ENCODE peak calls at places on chromosomes 13 and 19, in ten cellular contexts. One of them, this sample, is unnamed. For H3K4me1, the result is how much of the 10 kb centered on the place peaks cover.

GRCh38 chr19:45972081-45972943 is 1.4 kb downstream of the NOVA2 start:
- DNase-seq in lung: no peak
- DNase-seq in colonic mucosa: no peak
- DNase-seq in heart left ventricle: peak
- DNase-seq in cardiac muscle cell: no peak
- DNase-seq in spleen: no peak
- DNase-seq in endodermal cell: peak
- DNase-seq in testis: no peak
- DNase-seq in tibial nerve: peak
- DNase-seq in upper lobe of right lung: no peak
- DNase-seq in this sample: no peak

GRCh38 chr19:33737704-33738103 is 59.0 kb upstream of the KCTD15 start:
- DNase-seq in spleen: no peak
- DNase-seq in cardiac muscle cell: no peak
- DNase-seq in testis: no peak
- DNase-seq in endodermal cell: no peak
- DNase-seq in heart left ventricle: no peak
- DNase-seq in tibial nerve: no peak
- DNase-seq in upper lobe of right lung: no peak
- DNase-seq in lung: no peak
- DNase-seq in colonic mucosa: no peak
- DNase-seq in this sample: no peak

GRCh38 chr13:92739306-92739818 is 487.2 kb upstream of the GPC6 start:
- DNase-seq in lung: no peak
- DNase-seq in testis: no peak
- DNase-seq in cardiac muscle cell: no peak
- DNase-seq in colonic mucosa: no peak
- DNase-seq in spleen: no peak
- DNase-seq in heart left ventricle: no peak
- DNase-seq in endodermal cell: no peak
- DNase-seq in tibial nerve: no peak
- DNase-seq in upper lobe of right lung: no peak
- DNase-seq in this sample: no peak

GRCh38 chr13:112464720-112465119 is 88.6 kb downstream of the SPACA7 start:
- DNase-seq in spleen: peak
- DNase-seq in lung: no peak
- DNase-seq in endodermal cell: no peak
- DNase-seq in upper lobe of right lung: peak
- DNase-seq in cardiac muscle cell: no peak
- DNase-seq in colonic mucosa: no peak
- DNase-seq in heart left ventricle: no peak
- DNase-seq in testis: no peak
- DNase-seq in tibial nerve: no peak
- DNase-seq in this sample: no peak

GRCh38 chr13:32228330-32229041 is 86.7 kb downstream of the ZAR1L start:
- DNase-seq in tibial nerve: no peak
- DNase-seq in heart left ventricle: no peak
- DNase-seq in spleen: no peak
- DNase-seq in colonic mucosa: no peak
- DNase-seq in upper lobe of right lung: no peak
- DNase-seq in cardiac muscle cell: no peak
- DNase-seq in testis: no peak
- DNase-seq in lung: no peak
- DNase-seq in endodermal cell: no peak
- DNase-seq in this sample: no peak

GRCh38 chr13:111639994-111640393 is 319.6 kb downstream of the TEX29 start:
- DNase-seq in colonic mucosa: no peak
- DNase-seq in upper lobe of right lung: no peak
- DNase-seq in endodermal cell: peak
- DNase-seq in testis: no peak
- DNase-seq in tibial nerve: no peak
- DNase-seq in heart left ventricle: no peak
- DNase-seq in spleen: no peak
- DNase-seq in cardiac muscle cell: no peak
- DNase-seq in lung: no peak
- DNase-seq in this sample: no peak

GRCh38 chr19:47523473-47523872 is 8.6 kb upstream of the NAPA start:
- DNase-seq in upper lobe of right lung: no peak
- DNase-seq in endodermal cell: no peak
- DNase-seq in tibial nerve: no peak
- DNase-seq in heart left ventricle: no peak
- DNase-seq in spleen: no peak
- DNase-seq in testis: no peak
- DNase-seq in lung: no peak
- DNase-seq in colonic mucosa: peak
- DNase-seq in cardiac muscle cell: no peak
- DNase-seq in this sample: peak

GRCh38 chr19:45847661-45848060 is 15.3 kb downstream of the SYMPK start:
- DNase-seq in tibial nerve: no peak
- DNase-seq in colonic mucosa: no peak
- DNase-seq in spleen: peak
- DNase-seq in upper lobe of right lung: no peak
- DNase-seq in cardiac muscle cell: no peak
- DNase-seq in lung: no peak
- DNase-seq in testis: no peak
- DNase-seq in endodermal cell: peak
- DNase-seq in heart left ventricle: no peak
- DNase-seq in this sample: no peak

GRCh38 chr13:40194204-40194806 is 472.1 kb downstream of the FOXO1 start:
- DNase-seq in colonic mucosa: no peak
- DNase-seq in lung: no peak
- DNase-seq in testis: no peak
- DNase-seq in upper lobe of right lung: no peak
- DNase-seq in spleen: no peak
- DNase-seq in heart left ventricle: peak
- DNase-seq in tibial nerve: no peak
- DNase-seq in endodermal cell: no peak
- DNase-seq in cardiac muscle cell: no peak
- DNase-seq in this sample: no peak

GRCh38 chr13:73972503-73972902 is 161.7 kb downstream of the KLF12 start:
- DNase-seq in testis: no peak
- DNase-seq in upper lobe of right lung: no peak
- DNase-seq in lung: no peak
- DNase-seq in cardiac muscle cell: no peak
- DNase-seq in colonic mucosa: no peak
- DNase-seq in heart left ventricle: no peak
- DNase-seq in endodermal cell: no peak
- DNase-seq in spleen: no peak
- DNase-seq in tibial nerve: no peak
- DNase-seq in this sample: no peak

GRCh38 chr13:23544668-23545067 is 25.5 kb upstream of the TNFRSF19 start:
- DNase-seq in tibial nerve: no peak
- DNase-seq in upper lobe of right lung: no peak
- DNase-seq in heart left ventricle: no peak
- DNase-seq in colonic mucosa: no peak
- DNase-seq in endodermal cell: no peak
- DNase-seq in lung: no peak
- DNase-seq in cardiac muscle cell: no peak
- DNase-seq in spleen: no peak
- DNase-seq in testis: no peak
- DNase-seq in this sample: no peak

GRCh38 chr13:112968380-112968909 is 569 bp upstream of the MCF2L start:
- DNase-seq in cardiac muscle cell: peak
- DNase-seq in lung: peak
- DNase-seq in spleen: peak
- DNase-seq in tibial nerve: no peak
- DNase-seq in testis: peak
- DNase-seq in endodermal cell: peak
- DNase-seq in colonic mucosa: peak
- DNase-seq in upper lobe of right lung: peak
- DNase-seq in heart left ventricle: no peak
- DNase-seq in this sample: peak

GRCh38 chr19:11963566-11964355 is 1.1 kb upstream of the ZNF763 start:
- DNase-seq in tibial nerve: peak
- DNase-seq in cardiac muscle cell: peak
- DNase-seq in testis: peak
- DNase-seq in heart left ventricle: peak
- DNase-seq in lung: peak
- DNase-seq in spleen: peak
- DNase-seq in upper lobe of right lung: peak
- DNase-seq in colonic mucosa: peak
- DNase-seq in endodermal cell: peak
- DNase-seq in this sample: peak

GRCh38 chr13:90719452-90719851 is 628.0 kb upstream of the MIR17HG start:
- DNase-seq in cardiac muscle cell: no peak
- DNase-seq in testis: no peak
- DNase-seq in upper lobe of right lung: no peak
- DNase-seq in tibial nerve: no peak
- DNase-seq in spleen: no peak
- DNase-seq in heart left ventricle: no peak
- DNase-seq in colonic mucosa: no peak
- DNase-seq in lung: no peak
- DNase-seq in endodermal cell: no peak
- DNase-seq in this sample: no peak

GRCh38 chr13:98816406-98816805 is 63.9 kb upstream of the SLC15A1 start:
- DNase-seq in heart left ventricle: no peak
- DNase-seq in endodermal cell: no peak
- DNase-seq in colonic mucosa: no peak
- DNase-seq in tibial nerve: no peak
- DNase-seq in cardiac muscle cell: no peak
- DNase-seq in upper lobe of right lung: no peak
- DNase-seq in lung: no peak
- DNase-seq in testis: no peak
- DNase-seq in spleen: no peak
- DNase-seq in this sample: no peak

GRCh38 chr13:28755546-28755870 is 36.7 kb upstream of the SLC46A3 start:
- DNase-seq in heart left ventricle: no peak
- DNase-seq in upper lobe of right lung: no peak
- DNase-seq in lung: no peak
- DNase-seq in testis: no peak
- DNase-seq in endodermal cell: no peak
- DNase-seq in colonic mucosa: no peak
- DNase-seq in spleen: no peak
- DNase-seq in cardiac muscle cell: no peak
- DNase-seq in tibial nerve: no peak
- DNase-seq in this sample: no peak

GRCh38 chr19:38975214-38975860 is at the start of gene FBXO17:
- DNase-seq in upper lobe of right lung: peak
- DNase-seq in testis: peak
- DNase-seq in colonic mucosa: peak
- DNase-seq in lung: peak
- DNase-seq in spleen: no peak
- DNase-seq in endodermal cell: peak
- DNase-seq in heart left ventricle: peak
- DNase-seq in cardiac muscle cell: peak
- DNase-seq in tibial nerve: peak
- DNase-seq in this sample: no peak

GRCh38 chr13:39510296-39510695 is 92.7 kb downstream of the LHFPL6 start:
- DNase-seq in endodermal cell: no peak
- DNase-seq in upper lobe of right lung: no peak
- DNase-seq in cardiac muscle cell: no peak
- DNase-seq in heart left ventricle: no peak
- DNase-seq in tibial nerve: no peak
- DNase-seq in testis: no peak
- DNase-seq in spleen: no peak
- DNase-seq in colonic mucosa: no peak
- DNase-seq in lung: no peak
- DNase-seq in this sample: peak

GRCh38 chr13:67138937-67139336 is 91.2 kb downstream of the PCDH9 start:
- DNase-seq in spleen: no peak
- DNase-seq in lung: no peak
- DNase-seq in cardiac muscle cell: no peak
- DNase-seq in testis: no peak
- DNase-seq in upper lobe of right lung: no peak
- DNase-seq in heart left ventricle: no peak
- DNase-seq in tibial nerve: no peak
- DNase-seq in colonic mucosa: no peak
- DNase-seq in endodermal cell: no peak
- DNase-seq in this sample: no peak

GRCh38 chr13:48660356-48661076 is 6.8 kb downstream of the CYSLTR2 start:
- DNase-seq in colonic mucosa: no peak
- DNase-seq in endodermal cell: no peak
- DNase-seq in cardiac muscle cell: peak
- DNase-seq in tibial nerve: peak
- DNase-seq in testis: no peak
- DNase-seq in heart left ventricle: peak
- DNase-seq in lung: no peak
- DNase-seq in spleen: no peak
- DNase-seq in upper lobe of right lung: no peak
- DNase-seq in this sample: no peak
- H3K4me1 ChIP-seq in colonic mucosa: under half
- H3K4me1 ChIP-seq in endodermal cell: under half
- H3K4me1 ChIP-seq in cardiac muscle cell: under half
- H3K4me1 ChIP-seq in tibial nerve: under half
- H3K4me1 ChIP-seq in testis: under half
- H3K4me1 ChIP-seq in heart left ventricle: under half
- H3K4me1 ChIP-seq in lung: under half
- H3K4me1 ChIP-seq in spleen: under half
- H3K4me1 ChIP-seq in upper lobe of right lung: under half
- H3K4me1 ChIP-seq in this sample: under half

GRCh38 chr19:3036119-3036794 is 7.2 kb upstream of the TLE2 start:
- DNase-seq in colonic mucosa: peak
- DNase-seq in testis: peak
- DNase-seq in cardiac muscle cell: peak
- DNase-seq in spleen: peak
- DNase-seq in heart left ventricle: peak
- DNase-seq in endodermal cell: peak
- DNase-seq in tibial nerve: peak
- DNase-seq in upper lobe of right lung: peak
- DNase-seq in lung: peak
- DNase-seq in this sample: peak
- TF ChIP-seq CTCF in colonic mucosa: no peak
- TF ChIP-seq CTCF in testis: no peak
- TF ChIP-seq CTCF in cardiac muscle cell: no peak
- TF ChIP-seq CTCF in spleen: no peak
- TF ChIP-seq CTCF in heart left ventricle: no peak
- TF ChIP-seq CTCF in endodermal cell: no peak
- TF ChIP-seq CTCF in tibial nerve: no peak
- TF ChIP-seq CTCF in upper lobe of right lung: no peak
- TF ChIP-seq CTCF in lung: no peak
- TF ChIP-seq CTCF in this sample: no peak

DNA sequence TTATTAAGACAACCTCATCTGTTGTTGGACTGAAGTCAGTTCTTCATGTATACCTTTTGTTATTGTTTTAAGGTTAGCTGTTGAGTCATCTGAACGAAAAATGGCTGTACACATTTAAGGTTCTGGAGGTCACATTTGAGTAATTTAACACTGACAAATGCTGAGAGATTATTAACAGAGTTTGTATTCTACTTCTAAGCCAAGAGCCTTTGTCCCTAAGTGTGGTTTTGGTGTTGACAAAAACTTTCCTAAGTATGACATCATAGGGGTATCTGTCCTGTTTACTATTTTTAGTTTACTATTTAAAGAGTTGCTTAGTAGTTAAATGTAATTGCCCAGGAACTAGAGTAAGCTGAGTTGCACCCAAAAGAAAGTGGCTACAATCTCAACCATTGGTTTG is 71.9 kb downstream of the CDK8 start:
- DNase-seq in upper lobe of right lung: no peak
- DNase-seq in cardiac muscle cell: no peak
- DNase-seq in heart left ventricle: no peak
- DNase-seq in tibial nerve: no peak
- DNase-seq in spleen: no peak
- DNase-seq in colonic mucosa: no peak
- DNase-seq in endodermal cell: no peak
- DNase-seq in lung: no peak
- DNase-seq in testis: no peak
- DNase-seq in this sample: no peak
- H3K4me1 ChIP-seq in upper lobe of right lung: under half
- H3K4me1 ChIP-seq in cardiac muscle cell: under half
- H3K4me1 ChIP-seq in heart left ventricle: under half
- H3K4me1 ChIP-seq in tibial nerve: under half
- H3K4me1 ChIP-seq in spleen: under half
- H3K4me1 ChIP-seq in colonic mucosa: under half
- H3K4me1 ChIP-seq in endodermal cell: under half
- H3K4me1 ChIP-seq in lung: under half
- H3K4me1 ChIP-seq in testis: under half
- H3K4me1 ChIP-seq in this sample: under half

GRCh38 chr13:78187781-78188180 is 269.1 kb upstream of the EDNRB start:
- DNase-seq in testis: no peak
- DNase-seq in cardiac muscle cell: no peak
- DNase-seq in spleen: no peak
- DNase-seq in lung: no peak
- DNase-seq in tibial nerve: no peak
- DNase-seq in endodermal cell: no peak
- DNase-seq in colonic mucosa: no peak
- DNase-seq in upper lobe of right lung: no peak
- DNase-seq in heart left ventricle: no peak
- DNase-seq in this sample: no peak
- TF ChIP-seq CTCF in testis: no peak
- TF ChIP-seq CTCF in cardiac muscle cell: no peak
- TF ChIP-seq CTCF in spleen: no peak
- TF ChIP-seq CTCF in lung: no peak
- TF ChIP-seq CTCF in tibial nerve: no peak
- TF ChIP-seq CTCF in endodermal cell: no peak
- TF ChIP-seq CTCF in colonic mucosa: no peak
- TF ChIP-seq CTCF in upper lobe of right lung: no peak
- TF ChIP-seq CTCF in heart left ventricle: no peak
- TF ChIP-seq CTCF in this sample: no peak